ENCODE peak calls at places on chromosomes 11 and 22, in five cellular contexts. Z is stimulated activated CD4-positive, alpha-beta T cell treated with anti-CD3 and anti-CD28 coated beads, Interleukin-2, amount 100 ng/mL, for 48 hours; F is right atrium auricular region; L is AG04450; Y is CD8-positive, alpha-beta memory T cell. X is an unnamed sample.
A peak's percentile ranks its signal among the peaks of the same experiment; 100 is the strongest.

GRCh38 chr11:74909812-74910211 is 39.1 kb downstream of the XRRA1 start:
- DNase-seq in L (no peak), Y (no peak), Z (no peak), F (no peak), X (no peak)

GRCh38 chr22:50530857-50531545 is 1.2 kb upstream of the TYMP start:
- DNase-seq in F (peak; percentile 92), Z (peak; percentile 77), L (no peak), Y (peak; percentile 64), X (peak; percentile 81)

GRCh38 chr11:19597876-19598275 is 114.8 kb upstream of the NAV2 start:
- DNase-seq in Y (no peak), F (no peak), L (no peak), Z (no peak), X (no peak)

GRCh38 chr11:131544591-131544990 is 174.2 kb downstream of the NTM start:
- DNase-seq in Y (no peak), F (no peak), Z (no peak), L (no peak), X (no peak)

GRCh38 chr22:19723165-19723989 is at the start of gene GP1BB:
- DNase-seq in Y (no peak), Z (peak; percentile 24), F (no peak), L (no peak), X (no peak)

GRCh38 chr22:41327124-41327523 is 25.8 kb downstream of the ZC3H7B start:
- DNase-seq in Y (no peak), F (no peak), L (no peak), Z (no peak), X (no peak)

GRCh38 chr11:92979176-92979575 is 9.7 kb downstream of the MTNR1B start:
- DNase-seq in L (peak; percentile 53), F (no peak), Y (no peak), Z (no peak), X (no peak)

GRCh38 chr11:102643941-102644340 is 18.8 kb upstream of the MMP20 start:
- DNase-seq in L (no peak), Y (no peak), Z (no peak), F (no peak), X (no peak)

GRCh38 chr11:44777537-44778199 is 50.9 kb downstream of the TSPAN18 start:
- DNase-seq in F (no peak), Y (no peak), L (no peak), Z (no peak), X (no peak)

GRCh38 chr11:70040869-70041501 is 37.1 kb upstream of the ANO1 start:
- DNase-seq in F (no peak), Z (no peak), Y (no peak), L (no peak), X (no peak)

GRCh38 chr11:3995307-3995706 is 99.3 kb upstream of the RRM1 start:
- DNase-seq in Z (no peak), Y (no peak), L (no peak), F (no peak), X (no peak)

GRCh38 chr11:130146797-130147196 is 12.8 kb upstream of the ST14 start:
- DNase-seq in L (no peak), F (no peak), Y (no peak), Z (no peak), X (peak; percentile 47)

GRCh38 chr11:34236572-34236971 is 121.2 kb downstream of the ABTB2 start:
- DNase-seq in Z (no peak), Y (no peak), F (no peak), L (no peak), X (no peak)

GRCh38 chr11:30917859-30918478 is 331.8 kb upstream of the MPPED2 start:
- DNase-seq in F (no peak), Y (no peak), Z (no peak), L (peak; percentile 4), X (peak; percentile 19)

GRCh38 chr11:126104420-126104819 is 41.8 kb upstream of the CDON start:
- DNase-seq in L (no peak), Z (no peak), F (no peak), Y (no peak), X (no peak)

GRCh38 chr22:17968126-17968525 is 56.2 kb downstream of the MICAL3 start:
- DNase-seq in Z (no peak), Y (no peak), F (no peak), L (no peak), X (no peak)

GRCh38 chr11:79512706-79513469 is 72.1 kb upstream of the TENM4 start:
- DNase-seq in F (no peak), Y (no peak), L (no peak), Z (no peak), X (no peak)

GRCh38 chr11:45580399-45580798 is 85.0 kb downstream of the CHST1 start:
- DNase-seq in Z (no peak), F (no peak), Y (no peak), L (no peak), X (no peak)

X was measured in immature natural killer cell.